ENCODE peak calls at places on chromosomes 4 and X, in seven cellular contexts. F is AML-193; D is HEK293T; Z is mesothelial cell of epicardium; Y is activated CD4-positive, CD25-positive, alpha-beta regulatory T cell; N is T follicular helper cell; E is T-cell. G is an unnamed sample.

GRCh38 chr4:16826397-16826910 is 72.0 kb downstream of the LDB2 start:
- DNase-seq in Y (no peak), D (no peak), Z (no peak), N (no peak), E (no peak), F (no peak), G (no peak)

GRCh38 chr4:6113641-6114040 is 86.7 kb downstream of the JAKMIP1 start:
- DNase-seq in E (no peak), N (no peak), Z (no peak), Y (no peak), D (no peak), F (no peak), G (no peak)

GRCh38 chr4:121253961-121254360 is 89.8 kb upstream of the TNIP3 start:
- DNase-seq in Z (no peak), D (no peak), N (no peak), Y (no peak), E (peak; percentile 38), F (no peak), G (no peak)

GRCh38 chr4:113540859-113541258 is 220.7 kb downstream of the CAMK2D start:
- DNase-seq in F (no peak), D (no peak), N (no peak), Y (no peak), Z (no peak), E (no peak), G (no peak)

GRCh38 chr4:13544556-13545393 is 467 bp upstream of the NKX3-2 start:
- DNase-seq in D (peak; percentile 91), N (no peak), Z (peak; percentile 82), Y (no peak), E (no peak), F (no peak), G (peak; percentile 55)

GRCh38 chrX:68832101-68832416 is 3.2 kb downstream of the EFNB1 start:
- DNase-seq in D (no peak), F (no peak), Z (peak; percentile 51), N (no peak), E (peak; percentile 10), Y (no peak), G (no peak)

GRCh38 chrX:21932277-21932996 is 8.1 kb upstream of the SMS start:
- DNase-seq in Y (no peak), N (no peak), Z (no peak), D (no peak), F (peak; percentile 9), E (no peak), G (no peak)

GRCh38 chrX:70476934-70477733 is 32.5 kb downstream of the DLG3 start:
- DNase-seq in Z (no peak), D (no peak), Y (no peak), E (no peak), F (no peak), N (no peak), G (peak; percentile 68)

GRCh38 chr4:4413806-4414205 is 26.9 kb downstream of the NSG1 start:
- DNase-seq in Z (no peak), Y (no peak), F (no peak), N (no peak), D (no peak), E (no peak), G (no peak)

GRCh38 chr4:96983830-96984229 is 1143.9 kb downstream of the PDHA2 start:
- DNase-seq in F (no peak), D (no peak), Y (no peak), Z (no peak), E (no peak), N (no peak), G (no peak)

GRCh38 chr4:26893491-26893890 is 32.9 kb downstream of the STIM2 start:
- DNase-seq in F (no peak), Z (no peak), D (no peak), Y (no peak), N (no peak), E (no peak), G (no peak)

GRCh38 chr4:145545538-145546224 is 64.0 kb downstream of the SMAD1 start:
- DNase-seq in N (no peak), Y (no peak), D (no peak), Z (no peak), E (no peak), F (no peak), G (peak; percentile 7)

GRCh38 chr4:121800961-121801714 is at the start of gene EXOSC9:
- DNase-seq in F (peak; percentile 80), E (peak; percentile 93), Z (peak; percentile 99), N (peak; percentile 92), D (peak; percentile 94), Y (peak; percentile 91), G (peak; percentile 87)

GRCh38 chrX:54076903-54077302 is 32.6 kb upstream of the PHF8 start:
- DNase-seq in E (no peak), N (no peak), D (no peak), Z (no peak), F (no peak), Y (no peak), G (peak; percentile 17)

GRCh38 chr4:184066584-184067300 is 150.9 kb downstream of the ENPP6 start:
- DNase-seq in N (no peak), Z (no peak), Y (no peak), F (no peak), D (no peak), E (no peak), G (no peak)

GRCh38 chrX:143455045-143455444 is 62.2 kb downstream of the SPANXN3 start:
- DNase-seq in D (no peak), Y (no peak), Z (no peak), F (no peak), N (no peak), E (no peak), G (no peak)

GRCh38 chrX:104112326-104112951 is at the start of gene ZCCHC18:
- DNase-seq in N (no peak), E (peak; percentile 33), Z (peak; percentile 63), D (peak; percentile 84), F (no peak), Y (peak; percentile 4), G (no peak)

GRCh38 chr4:53098681-53099121 is 236.6 kb downstream of the RASL11B start:
- DNase-seq in N (no peak), Y (no peak), E (no peak), F (no peak), Z (no peak), D (no peak), G (no peak)

GRCh38 chr4:124902111-124902510 is 189.6 kb upstream of the ANKRD50 start:
- DNase-seq in N (no peak), Z (no peak), F (no peak), Y (no peak), E (no peak), D (no peak), G (no peak)

GRCh38 chr4:181688886-181689285 is 554.3 kb upstream of the TENM3 start:
- DNase-seq in N (no peak), D (no peak), F (no peak), Y (no peak), Z (no peak), E (no peak), G (no peak)

GRCh38 chr4:117324851-117325491 is 239.6 kb upstream of the TRAM1L1 start:
- DNase-seq in F (no peak), Y (no peak), E (no peak), N (no peak), Z (no peak), D (no peak), G (no peak)

GRCh38 chr4:47623916-47624554 is 139.0 kb downstream of the ATP10D start:
- DNase-seq in Y (no peak), F (no peak), Z (no peak), E (no peak), D (no peak), N (no peak), G (no peak)

GRCh38 chr4:110106946-110107325 is 91.5 kb downstream of the ELOVL6 start:
- DNase-seq in Y (no peak), E (no peak), Z (no peak), D (no peak), N (no peak), F (no peak), G (peak; percentile 58)

GRCh38 chrX:108397627-108398392 is 40.4 kb downstream of the COL4A6 start:
- DNase-seq in D (no peak), N (no peak), F (no peak), Y (no peak), E (no peak), Z (no peak), G (peak; percentile 80)

GRCh38 chrX:68828740-68829593 is at the start of gene EFNB1:
- DNase-seq in E (peak; percentile 86), D (peak; percentile 85), Z (peak; percentile 85), F (peak; percentile 73), Y (peak; percentile 59), N (peak; percentile 77), G (peak; percentile 94)

GRCh38 chr4:126081336-126081735 is 766.6 kb downstream of the FAT4 start:
- DNase-seq in E (no peak), N (no peak), D (no peak), Z (no peak), F (no peak), Y (no peak), G (no peak)

GRCh38 chrX:115579327-115579726 is 18.4 kb downstream of the PLS3 start:
- DNase-seq in Y (no peak), F (no peak), E (no peak), N (no peak), Z (no peak), D (no peak), G (no peak)

GRCh38 chrX:48492293-48492910 is 16.4 kb upstream of the PORCN start:
- DNase-seq in N (no peak), Z (no peak), F (peak; percentile 1), D (no peak), E (no peak), Y (no peak), G (no peak)

GRCh38 chr4:53713296-53713695 is 122.0 kb upstream of the LNX1 start:
- DNase-seq in Z (no peak), F (no peak), E (no peak), N (no peak), Y (no peak), D (no peak), G (no peak)

GRCh38 chr4:55468724-55469123 is 73.0 kb downstream of the TMEM165 start:
- DNase-seq in Y (no peak), D (no peak), E (no peak), F (no peak), Z (no peak), N (no peak), G (peak; percentile 21)

G was measured in NCI-H460.